ENCODE peak calls at places on chromosomes 13 and 19, in eight cellular contexts. Q is cardiac fibroblast, M is GM23338, U is colonic mucosa, G is type B pancreatic cell, A is chondrocyte, E is lung, R is thoracic aorta. L is an unnamed sample.

GRCh38 chr19:30065680-30066606 is 123.9 kb downstream of the URI1 start:
- DNase-seq in E (no peak), U (no peak), A (no peak), M (no peak), Q (no peak), R (no peak), G (peak), L (peak)

GRCh38 chr19:5719274-5719960 is 529 bp downstream of the LONP1 start:
- DNase-seq in E (no peak), U (no peak), A (no peak), Q (peak), R (no peak), G (no peak), M (peak), L (no peak)

GRCh38 chr19:34182125-34182524 is 9.8 kb downstream of the LSM14A start:
- DNase-seq in R (no peak), G (no peak), M (no peak), U (no peak), Q (no peak), A (no peak), E (no peak), L (no peak)

GRCh38 chr13:27607125-27607524 is 13.2 kb downstream of the LNX2 start:
- DNase-seq in M (no peak), G (no peak), R (no peak), A (no peak), U (peak), Q (peak), E (no peak), L (no peak)

GRCh38 chr13:74316531-74316930 is 182.3 kb upstream of the KLF12 start:
- DNase-seq in R (no peak), U (no peak), E (no peak), G (no peak), M (no peak), A (no peak), Q (no peak), L (no peak)

GRCh38 chr19:37309834-37310575 is 60.9 kb upstream of the ZNF527 start:
- DNase-seq in R (no peak), G (no peak), U (no peak), M (peak), A (no peak), Q (no peak), E (no peak), L (no peak)

GRCh38 chr13:110173247-110173818 is 133.6 kb downstream of the COL4A1 start:
- DNase-seq in R (no peak), U (no peak), G (no peak), A (no peak), M (no peak), Q (peak), E (no peak), L (no peak)

GRCh38 chr19:47369923-47370625 is 21.0 kb downstream of the DHX34 start:
- DNase-seq in M (no peak), A (no peak), R (no peak), Q (peak), G (no peak), U (no peak), E (peak), L (no peak)

GRCh38 chr19:41588497-41589209 is 12.7 kb downstream of the CEACAM21 start:
- DNase-seq in E (no peak), A (peak), R (no peak), U (no peak), G (no peak), Q (peak), M (peak), L (no peak)

GRCh38 chr13:107842562-107843180 is 372.7 kb downstream of the LIG4 start:
- DNase-seq in Q (no peak), R (no peak), G (no peak), A (no peak), E (no peak), U (no peak), M (no peak), L (no peak)

GRCh38 chr19:29516821-29517395 is 8.9 kb upstream of the VSTM2B start:
- DNase-seq in U (no peak), Q (no peak), R (no peak), M (no peak), A (peak), E (no peak), G (no peak), L (no peak)

GRCh38 chr13:39452412-39452811 is 150.6 kb downstream of the LHFPL6 start:
- DNase-seq in A (no peak), E (no peak), U (no peak), M (no peak), Q (peak), G (no peak), R (no peak), L (no peak)

GRCh38 chr19:19372656-19373416 is 32.6 kb upstream of the GATAD2A start:
- DNase-seq in G (no peak), R (no peak), E (peak), M (peak), A (no peak), Q (peak), U (peak), L (no peak)

GRCh38 chr19:12052057-12052570 is 647 bp downstream of the ZNF878 start:
- DNase-seq in E (no peak), Q (peak), M (peak), U (peak), R (no peak), A (no peak), G (no peak), L (no peak)

GRCh38 chr13:40813662-40814454 is 24.4 kb downstream of the SLC25A15 start:
- DNase-seq in M (peak), U (no peak), R (no peak), Q (peak), E (no peak), G (no peak), A (no peak), L (no peak)

GRCh38 chr13:99275093-99275469 is 16.9 kb upstream of the GPR18 start:
- DNase-seq in R (no peak), G (no peak), U (no peak), Q (peak), A (no peak), M (no peak), E (no peak), L (no peak)

GRCh38 chr19:58394821-58395219 is 636 bp upstream of the RNF225 start:
- DNase-seq in Q (no peak), U (no peak), E (no peak), G (no peak), A (no peak), M (no peak), R (no peak), L (no peak)

GRCh38 chr19:15129856-15130580 is 22.8 kb downstream of the SYDE1 start:
- DNase-seq in A (no peak), U (peak), G (no peak), M (no peak), E (no peak), Q (no peak), R (no peak), L (no peak)

GRCh38 chr13:98508280-98509074 is 68.4 kb downstream of the STK24 start:
- DNase-seq in G (no peak), Q (peak), R (no peak), U (no peak), M (no peak), A (no peak), E (no peak), L (no peak)

GRCh38 chr13:79307866-79308298 is 98.2 kb downstream of the RBM26 start:
- DNase-seq in G (no peak), Q (peak), M (peak), E (no peak), R (no peak), U (no peak), A (no peak), L (no peak)

GRCh38 chr13:113078895-113079720 is 26.5 kb upstream of the F7 start:
- DNase-seq in G (no peak), U (no peak), A (peak), Q (no peak), R (no peak), M (no peak), E (no peak), L (no peak)

GRCh38 chr13:30159446-30159839 is 147.9 kb downstream of the KATNAL1 start:
- DNase-seq in G (no peak), A (no peak), R (no peak), Q (peak), U (no peak), M (no peak), E (no peak), L (no peak)

GRCh38 chr13:51590966-51591627 is 6.8 kb downstream of the WDFY2 start:
- DNase-seq in G (no peak), E (no peak), A (no peak), Q (peak), R (no peak), M (peak), U (no peak), L (no peak)

GRCh38 chr13:20475927-20476691 is 49.5 kb downstream of the CRYL1 start:
- DNase-seq in M (peak), U (no peak), R (no peak), G (no peak), A (no peak), E (no peak), Q (no peak), L (no peak)

GRCh38 chr19:17283504-17283996 is 1.8 kb downstream of the ANKLE1 start:
- DNase-seq in G (no peak), A (no peak), M (no peak), R (no peak), U (no peak), Q (no peak), E (no peak), L (no peak)

GRCh38 chr13:42740753-42741152 is 40.6 kb upstream of the FAM216B start:
- DNase-seq in A (no peak), Q (peak), M (peak), U (peak), E (peak), R (no peak), G (no peak), L (no peak)

GRCh38 chr13:59829690-59830089 is 334.0 kb downstream of the DIAPH3 start:
- DNase-seq in A (no peak), M (no peak), R (no peak), U (no peak), E (no peak), G (no peak), Q (no peak), L (no peak)

GRCh38 chr13:58151452-58151851 is 519.9 kb downstream of the PCDH17 start:
- DNase-seq in U (no peak), G (no peak), A (no peak), R (no peak), M (no peak), Q (no peak), E (no peak), L (no peak)

GRCh38 chr13:40341086-40341471 is 325.4 kb downstream of the FOXO1 start:
- DNase-seq in R (no peak), M (peak), A (no peak), Q (no peak), E (no peak), U (no peak), G (no peak), L (no peak)

GRCh38 chr13:36999054-36999927 is at the start of gene ALG5:
- DNase-seq in G (peak), E (peak), A (peak), U (peak), Q (peak), M (peak), R (peak), L (peak)
- TF ChIP-seq CTCF in G (peak), E (peak), A (peak), U (peak), Q (peak), M (peak), R (peak), L (peak)

GRCh38 chr13:23876265-23876664 is 12.9 kb downstream of the MIPEP start:
- DNase-seq in M (peak), A (no peak), R (no peak), G (no peak), U (no peak), Q (peak), E (no peak), L (no peak)

GRCh38 chr13:23870356-23871146 is 18.6 kb downstream of the MIPEP start:
- DNase-seq in R (no peak), U (no peak), A (no peak), G (no peak), M (no peak), Q (peak), E (no peak), L (no peak)

GRCh38 chr13:23868521-23868920 is 20.7 kb downstream of the MIPEP start:
- DNase-seq in A (no peak), G (no peak), R (no peak), U (no peak), Q (peak), E (no peak), M (no peak), L (no peak)

GRCh38 chr13:23867027-23867491 is 22.1 kb downstream of the MIPEP start:
- DNase-seq in U (no peak), E (no peak), R (no peak), G (no peak), M (no peak), A (no peak), Q (peak), L (no peak)

DNA sequence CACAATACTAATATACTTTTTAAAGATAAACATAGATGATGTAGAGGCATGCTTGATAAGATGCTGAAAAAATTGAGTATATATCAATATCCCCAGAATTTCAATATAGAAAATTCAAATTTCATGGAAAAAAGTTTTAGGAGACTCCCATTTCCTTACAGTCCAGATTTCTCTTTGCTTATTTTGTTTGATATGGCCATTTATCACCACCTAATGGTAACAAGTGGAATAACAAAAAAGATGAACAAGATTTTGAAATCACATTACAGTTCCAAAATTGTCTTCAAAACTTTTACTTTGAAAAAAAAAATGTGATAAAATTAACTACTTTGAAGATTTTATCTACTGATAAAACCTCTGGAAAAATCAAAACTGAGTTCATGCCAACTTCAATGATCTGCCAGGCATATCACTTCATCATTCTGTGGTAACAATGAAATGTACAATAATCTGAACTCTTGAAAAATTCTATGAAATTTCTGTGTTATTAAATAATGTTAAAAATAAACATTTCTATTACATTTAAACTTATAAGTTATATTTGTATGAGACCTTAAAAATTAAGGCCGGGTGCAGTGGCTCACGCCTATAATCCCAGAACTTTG is 17.5 kb downstream of the MIPEP start:
- DNase-seq in Q (peak), G (no peak), R (no peak), U (no peak), E (no peak), M (peak), A (no peak), L (no peak)
- TF ChIP-seq CTCF in Q (peak), G (peak), R (peak), U (peak), E (peak), M (no peak), A (peak), L (peak)

GRCh38 chr19:48994035-48994386 is 324 bp downstream of the RUVBL2 start:
- DNase-seq in E (no peak), M (no peak), Q (no peak), U (no peak), A (no peak), R (no peak), G (no peak), L (no peak)

GRCh38 chr19:49004964-49005614 is 11.4 kb downstream of the RUVBL2 start:
- DNase-seq in E (no peak), U (no peak), R (no peak), Q (no peak), M (no peak), G (no peak), A (no peak), L (no peak)

GRCh38 chr19:49004133-49004532 is 10.4 kb downstream of the RUVBL2 start:
- DNase-seq in G (no peak), A (no peak), E (no peak), Q (no peak), U (no peak), M (no peak), R (no peak), L (no peak)

GRCh38 chr19:48997972-48998371 is 4.3 kb downstream of the RUVBL2 start:
- DNase-seq in M (peak), G (no peak), U (peak), Q (peak), E (no peak), R (no peak), A (no peak), L (no peak)

DNA sequence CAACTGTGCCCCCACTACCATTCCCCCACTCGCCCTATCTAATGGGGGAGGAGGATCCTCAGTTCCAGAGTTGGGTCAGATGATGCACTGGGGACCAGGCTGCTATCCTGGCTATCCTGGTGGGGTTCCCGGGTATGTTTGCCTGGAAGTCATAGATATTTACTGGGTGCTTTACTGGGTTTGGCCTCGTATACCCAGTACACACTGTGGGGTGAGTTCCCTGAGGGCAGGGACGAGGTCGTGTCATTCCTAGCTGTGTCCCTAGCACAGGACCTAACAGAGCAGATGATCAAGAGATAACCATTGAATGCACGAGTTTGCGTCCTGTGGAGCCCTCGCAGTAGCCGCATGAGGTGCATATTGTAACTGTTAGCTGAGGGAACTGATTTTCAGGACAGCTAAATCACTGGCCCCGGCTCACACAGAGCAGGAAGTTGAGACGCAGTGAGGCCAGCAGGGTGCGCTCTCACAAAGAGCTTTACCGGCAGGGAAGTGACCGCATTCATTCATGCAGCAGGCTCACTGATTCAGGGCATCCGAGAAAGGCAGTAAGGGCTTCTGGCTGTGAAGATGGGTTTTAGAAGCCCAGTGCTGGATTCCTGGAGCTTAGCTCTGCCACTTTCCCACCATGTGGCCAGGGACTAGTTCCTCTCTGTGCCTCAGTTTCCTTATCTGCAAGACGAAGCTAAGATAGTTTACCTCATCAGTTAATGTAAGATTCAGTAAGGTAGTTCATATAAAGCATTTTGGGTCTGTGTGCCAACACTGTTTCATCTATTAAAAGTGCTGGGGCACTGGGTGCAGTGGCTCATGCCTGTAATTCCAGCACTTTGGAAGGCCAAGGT is 6.0 kb downstream of the RUVBL2 start:
- DNase-seq in A (no peak), Q (peak), U (peak), M (peak), G (no peak), R (no peak), E (peak), L (no peak)
- TF ChIP-seq CTCF in A (peak), Q (peak), U (peak), M (peak), G (peak), R (peak), E (peak), L (peak)

GRCh38 chr13:102484329-102484728 is 82.5 kb upstream of the FGF14 start:
- DNase-seq in Q (peak), G (no peak), E (no peak), M (peak), A (no peak), U (no peak), R (no peak), L (no peak)
- TF ChIP-seq CTCF in Q (no peak), G (peak), E (no peak), M (peak), A (peak), U (no peak), R (no peak), L (peak)

GRCh38 chr19:10295305-10295846 is 5.6 kb downstream of the ICAM5 start:
- DNase-seq in E (peak), R (no peak), M (peak), G (no peak), Q (no peak), U (peak), A (no peak), L (no peak)
- TF ChIP-seq CTCF in E (no peak), R (no peak), M (peak), G (no peak), Q (peak), U (no peak), A (no peak), L (no peak)

GRCh38 chr13:77056382-77056781 is 29.4 kb upstream of the FBXL3 start:
- DNase-seq in G (no peak), R (no peak), U (no peak), M (no peak), A (no peak), E (no peak), Q (no peak), L (no peak)
- TF ChIP-seq CTCF in G (no peak), R (no peak), U (no peak), M (peak), A (peak), E (no peak), Q (no peak), L (no peak)

L was measured in osteocyte.